ENCODE peak calls at places on chromosomes 6 and 20, in ten cellular contexts. J is A549, Z is transverse colon, T is testis, S is GM12892, Y is Peyer's patch, V is ovary, I is GM12878, O is gastrocnemius medialis, K is prostate gland. Q is an unnamed sample.

GRCh38 chr6:132817554-132818403 is 3.4 kb downstream of the RPS12 start:
- DNase-seq in J (no peak), T (no peak), I (no peak), Y (no peak), V (no peak), K (no peak), Z (no peak), O (no peak), S (no peak), Q (peak; percentile 8)

GRCh38 chr20:57261488-57262243 is 4.8 kb downstream of the BMP7 start:
- DNase-seq in J (no peak), V (no peak), I (no peak), K (no peak), O (no peak), T (no peak), S (no peak), Y (no peak), Z (no peak), Q (no peak)

GRCh38 chr20:6665621-6666345 is 101.7 kb upstream of the BMP2 start:
- DNase-seq in K (no peak), O (no peak), Z (no peak), V (no peak), S (no peak), T (no peak), J (no peak), I (no peak), Y (no peak), Q (no peak)

GRCh38 chr20:18694071-18694470 is 106.2 kb downstream of the DTD1 start:
- DNase-seq in Y (no peak), O (no peak), S (no peak), J (no peak), V (no peak), Z (no peak), I (no peak), K (no peak), T (no peak), Q (no peak)

GRCh38 chr6:46491789-46492547 is 719 bp upstream of the RCAN2 start:
- DNase-seq in Y (peak; percentile 55), Z (peak; percentile 34), O (peak; percentile 26), S (peak; percentile 39), I (no peak), V (peak; percentile 74), T (peak; percentile 69), J (peak; percentile 14), K (peak; percentile 32), Q (peak; percentile 2)

GRCh38 chr6:73680289-73680688 is 15.7 kb upstream of the CD109 start:
- DNase-seq in Y (no peak), O (no peak), I (peak; percentile 16), S (no peak), K (no peak), V (no peak), T (no peak), J (no peak), Z (no peak), Q (no peak)

GRCh38 chr6:52102330-52102932 is 15.0 kb upstream of the PKHD1 start:
- DNase-seq in V (no peak), J (no peak), Z (peak; percentile 25), I (no peak), K (no peak), Y (no peak), O (peak; percentile 67), S (no peak), T (no peak), Q (no peak)

GRCh38 chr6:16519265-16520242 is 241.7 kb downstream of the ATXN1 start:
- DNase-seq in S (no peak), Z (peak; percentile 12), J (no peak), V (no peak), Y (no peak), I (no peak), K (peak; percentile 26), T (no peak), O (no peak), Q (no peak)

GRCh38 chr6:142566628-142567396 is 265.0 kb downstream of the ADGRG6 start:
- DNase-seq in T (peak; percentile 80), K (peak; percentile 20), I (peak; percentile 11), Y (peak; percentile 67), V (no peak), Z (peak; percentile 38), O (no peak), S (peak; percentile 23), J (peak; percentile 57), Q (peak; percentile 56)

GRCh38 chr6:2387445-2387844 is 142.0 kb upstream of the GMDS start:
- DNase-seq in Z (no peak), T (no peak), I (no peak), S (no peak), K (no peak), V (no peak), J (no peak), Y (no peak), O (no peak), Q (no peak)

GRCh38 chr6:37243131-37243815 is 14.3 kb upstream of the TBC1D22B start:
- DNase-seq in O (no peak), V (no peak), K (no peak), Y (no peak), J (no peak), T (no peak), S (no peak), I (no peak), Z (no peak), Q (no peak)

GRCh38 chr6:37243816-37244370 is 13.7 kb upstream of the TBC1D22B start:
- DNase-seq in T (no peak), Z (no peak), K (no peak), O (no peak), Y (no peak), J (no peak), I (no peak), V (no peak), S (no peak), Q (peak; percentile 43)

GRCh38 chr6:37242042-37242428 is 15.5 kb upstream of the TBC1D22B start:
- DNase-seq in O (no peak), J (no peak), V (no peak), S (no peak), Z (no peak), I (no peak), Y (no peak), K (no peak), T (no peak), Q (no peak)

GRCh38 chr6:37242429-37243052 is 15.0 kb upstream of the TBC1D22B start:
- DNase-seq in T (no peak), Z (no peak), K (peak; percentile 36), Y (peak; percentile 66), V (no peak), O (no peak), J (peak; percentile 90), I (no peak), S (no peak), Q (peak; percentile 34)

DNA sequence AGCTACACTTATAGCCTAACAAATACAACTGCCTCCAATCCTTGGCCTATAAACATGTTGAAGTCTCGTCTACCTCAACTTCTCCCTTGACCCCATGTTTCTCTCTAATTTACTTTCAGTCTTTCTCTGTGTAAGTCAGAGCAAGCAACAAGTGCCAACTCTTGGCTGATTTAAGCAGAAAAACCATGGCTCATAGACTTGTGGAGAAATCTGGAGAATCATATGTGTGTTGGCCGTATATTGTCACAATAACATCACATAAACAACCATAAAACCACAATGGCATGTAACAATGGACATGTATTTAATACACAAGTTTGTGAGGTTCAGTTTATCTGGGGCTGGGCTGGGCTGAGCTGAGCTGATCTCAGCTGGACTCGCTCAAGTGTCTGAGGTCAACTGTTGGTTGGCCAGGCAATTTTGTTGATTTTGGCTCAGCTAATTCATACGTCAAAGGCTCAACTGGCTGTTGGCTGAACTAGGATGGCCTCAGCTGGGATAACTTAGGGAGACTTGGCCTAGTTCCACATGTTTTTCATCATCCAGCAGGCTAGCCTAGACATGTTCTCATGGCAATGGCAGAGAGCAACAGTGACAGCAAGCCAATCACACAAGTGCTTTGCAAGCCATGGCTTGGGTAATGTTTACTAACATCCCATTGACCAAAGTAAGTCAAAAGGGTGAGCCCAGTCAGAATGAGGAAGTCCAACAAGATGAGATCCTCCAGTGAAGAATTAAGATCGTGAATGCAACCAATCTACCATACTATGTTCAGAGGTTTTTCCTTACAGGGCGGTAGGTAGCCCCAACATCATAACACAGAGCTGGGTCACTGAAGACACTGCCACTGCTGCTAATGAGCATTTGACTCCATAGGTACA is 12.9 kb upstream of the TBC1D22B start:
- DNase-seq in V (peak; percentile 85), Y (peak; percentile 76), K (peak; percentile 91), Z (peak; percentile 57), S (no peak), I (no peak), O (peak; percentile 73), T (peak; percentile 85), J (peak; percentile 97), Q (peak; percentile 53)
- TF ChIP-seq POLR2A in V (no peak), Y (no peak), K (no peak), Z (no peak), S (no peak), I (no peak), O (peak; percentile 61), T (no peak), J (no peak), Q (no peak)

GRCh38 chr20:833450-834150 is at the start of gene FAM110A:
- DNase-seq in S (peak; percentile 89), O (peak; percentile 91), I (peak; percentile 75), J (peak; percentile 94), Z (peak; percentile 98), K (peak; percentile 97), Y (peak; percentile 99), V (peak; percentile 97), T (peak; percentile 97), Q (peak; percentile 98)
- TF ChIP-seq POLR2A in S (peak; percentile 71), O (no peak), I (peak; percentile 81), J (peak; percentile 27), Z (peak; percentile 31), K (peak; percentile 46), Y (peak; percentile 17), V (no peak), T (no peak), Q (peak; percentile 78)

DNA sequence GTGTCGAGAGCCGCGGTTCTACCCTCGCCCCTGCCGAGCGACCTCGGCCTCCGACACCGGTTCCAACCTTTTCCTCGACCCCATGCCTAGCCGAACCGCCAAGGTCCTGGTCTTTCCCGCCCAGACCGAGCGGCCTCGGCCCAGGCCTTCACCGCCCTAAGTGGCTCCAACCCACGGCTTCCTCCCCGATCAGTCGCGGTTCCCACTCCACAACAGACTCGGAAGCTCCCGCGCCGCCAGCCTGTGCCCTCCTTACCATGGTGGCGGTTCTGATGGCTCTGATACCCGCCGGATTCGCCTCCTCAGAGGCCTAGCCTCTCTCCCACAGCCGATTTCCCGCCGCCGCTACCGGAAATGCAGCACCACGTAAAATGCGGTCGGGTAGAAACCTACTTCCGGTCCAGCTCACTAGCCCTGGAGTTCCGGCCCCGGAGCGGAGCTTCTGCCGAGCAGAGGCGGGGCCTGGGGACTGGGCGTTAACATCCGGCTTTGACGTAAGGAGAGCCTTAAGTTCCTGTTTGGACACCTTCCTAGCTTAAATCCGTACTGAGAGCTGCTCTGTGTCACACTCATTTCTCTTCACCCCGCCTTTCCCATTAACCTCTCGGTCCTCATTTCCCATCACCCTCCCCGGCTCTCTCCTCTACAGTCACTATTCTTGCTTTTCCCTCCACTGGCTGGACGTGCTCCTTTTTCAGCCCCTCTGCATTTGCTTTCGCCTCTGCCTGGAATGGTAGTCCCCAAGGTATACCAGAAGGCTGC is at the start of gene SNRPB:
- DNase-seq in V (peak; percentile 97), I (peak; percentile 94), Y (peak; percentile 99), O (peak; percentile 96), S (peak; percentile 89), Z (peak; percentile 98), J (peak; percentile 100), K (peak; percentile 98), T (peak; percentile 98), Q (peak; percentile 99)
- TF ChIP-seq POLR2A in V (peak; percentile 93), I (peak; percentile 95), Y (peak; percentile 98), O (peak; percentile 96), S (peak; percentile 94), Z (peak; percentile 91), J (peak; percentile 91), K (peak; percentile 98), T (peak; percentile 93), Q (peak; percentile 98)

GRCh38 chr6:41568585-41569384 is 22.6 kb downstream of the FOXP4 start:
- DNase-seq in Y (no peak), K (peak; percentile 75), Z (no peak), J (peak; percentile 12), O (no peak), S (no peak), T (peak; percentile 21), V (no peak), I (no peak), Q (peak; percentile 28)
- TF ChIP-seq POLR2A in Y (no peak), K (no peak), Z (no peak), J (no peak), O (no peak), S (no peak), T (no peak), V (no peak), I (no peak), Q (no peak)